ENCODE peak calls at places on chromosomes 5 and 9, in seven cellular contexts. One of them, this sample, is unnamed.

GRCh38 chr9:126165755-126166154 is 160.9 kb upstream of the MVB12B start:
- DNase-seq in AG04450: no peak
- DNase-seq in A172: no peak
- DNase-seq in GM12865: no peak
- DNase-seq in ELR: no peak
- DNase-seq in activated CD8-positive, alpha-beta memory T cell treated with anti-CD3 and anti-CD28 coated beads, Interleukin-2, amount 50 U/mL, for 48 hours: peak
- DNase-seq in erythroblast: no peak
- DNase-seq in this sample: no peak

GRCh38 chr9:133371261-133371711 is 4.6 kb downstream of the SURF4 start:
- DNase-seq in GM12865: no peak
- DNase-seq in activated CD8-positive, alpha-beta memory T cell treated with anti-CD3 and anti-CD28 coated beads, Interleukin-2, amount 50 U/mL, for 48 hours: peak
- DNase-seq in ELR: no peak
- DNase-seq in erythroblast: peak
- DNase-seq in A172: no peak
- DNase-seq in AG04450: no peak
- DNase-seq in this sample: no peak

GRCh38 chr9:87694236-87694755 is 31.6 kb upstream of the CTSL start:
- DNase-seq in AG04450: no peak
- DNase-seq in erythroblast: no peak
- DNase-seq in activated CD8-positive, alpha-beta memory T cell treated with anti-CD3 and anti-CD28 coated beads, Interleukin-2, amount 50 U/mL, for 48 hours: peak
- DNase-seq in ELR: no peak
- DNase-seq in A172: no peak
- DNase-seq in GM12865: no peak
- DNase-seq in this sample: no peak

GRCh38 chr5:139395844-139396640 is 1.1 kb upstream of the PROB1 start:
- DNase-seq in erythroblast: no peak
- DNase-seq in AG04450: no peak
- DNase-seq in ELR: peak
- DNase-seq in GM12865: peak
- DNase-seq in activated CD8-positive, alpha-beta memory T cell treated with anti-CD3 and anti-CD28 coated beads, Interleukin-2, amount 50 U/mL, for 48 hours: no peak
- DNase-seq in A172: peak
- DNase-seq in this sample: no peak

GRCh38 chr5:147690595-147690994 is 91.9 kb downstream of the JAKMIP2 start:
- DNase-seq in activated CD8-positive, alpha-beta memory T cell treated with anti-CD3 and anti-CD28 coated beads, Interleukin-2, amount 50 U/mL, for 48 hours: no peak
- DNase-seq in GM12865: no peak
- DNase-seq in erythroblast: peak
- DNase-seq in AG04450: no peak
- DNase-seq in ELR: peak
- DNase-seq in A172: no peak
- DNase-seq in this sample: peak

GRCh38 chr5:14767942-14768837 is 103.4 kb downstream of the ANKH start:
- DNase-seq in erythroblast: no peak
- DNase-seq in activated CD8-positive, alpha-beta memory T cell treated with anti-CD3 and anti-CD28 coated beads, Interleukin-2, amount 50 U/mL, for 48 hours: no peak
- DNase-seq in AG04450: no peak
- DNase-seq in ELR: no peak
- DNase-seq in GM12865: no peak
- DNase-seq in A172: no peak
- DNase-seq in this sample: no peak

GRCh38 chr5:150297236-150297890 is 5.3 kb downstream of the ARSI start:
- DNase-seq in GM12865: no peak
- DNase-seq in activated CD8-positive, alpha-beta memory T cell treated with anti-CD3 and anti-CD28 coated beads, Interleukin-2, amount 50 U/mL, for 48 hours: no peak
- DNase-seq in erythroblast: no peak
- DNase-seq in AG04450: no peak
- DNase-seq in A172: no peak
- DNase-seq in ELR: no peak
- DNase-seq in this sample: no peak

GRCh38 chr9:110908894-110909293 is 129.4 kb downstream of the LPAR1 start:
- DNase-seq in activated CD8-positive, alpha-beta memory T cell treated with anti-CD3 and anti-CD28 coated beads, Interleukin-2, amount 50 U/mL, for 48 hours: no peak
- DNase-seq in GM12865: no peak
- DNase-seq in A172: no peak
- DNase-seq in ELR: peak
- DNase-seq in erythroblast: no peak
- DNase-seq in AG04450: no peak
- DNase-seq in this sample: no peak

GRCh38 chr5:41115281-41115680 is 44.1 kb upstream of the MROH2B start:
- DNase-seq in erythroblast: no peak
- DNase-seq in AG04450: peak
- DNase-seq in GM12865: no peak
- DNase-seq in activated CD8-positive, alpha-beta memory T cell treated with anti-CD3 and anti-CD28 coated beads, Interleukin-2, amount 50 U/mL, for 48 hours: no peak
- DNase-seq in ELR: peak
- DNase-seq in A172: peak
- DNase-seq in this sample: no peak

GRCh38 chr5:135557034-135557838 is 21.5 kb upstream of the NEUROG1 start:
- DNase-seq in activated CD8-positive, alpha-beta memory T cell treated with anti-CD3 and anti-CD28 coated beads, Interleukin-2, amount 50 U/mL, for 48 hours: no peak
- DNase-seq in A172: no peak
- DNase-seq in AG04450: no peak
- DNase-seq in GM12865: no peak
- DNase-seq in ELR: no peak
- DNase-seq in erythroblast: no peak
- DNase-seq in this sample: no peak

GRCh38 chr9:81225586-81225985 is 463.8 kb downstream of the TLE1 start:
- DNase-seq in activated CD8-positive, alpha-beta memory T cell treated with anti-CD3 and anti-CD28 coated beads, Interleukin-2, amount 50 U/mL, for 48 hours: no peak
- DNase-seq in GM12865: no peak
- DNase-seq in ELR: no peak
- DNase-seq in erythroblast: no peak
- DNase-seq in AG04450: no peak
- DNase-seq in A172: no peak
- DNase-seq in this sample: no peak

GRCh38 chr9:128715436-128715750 is 8.5 kb downstream of the ZDHHC12 start:
- DNase-seq in GM12865: no peak
- DNase-seq in erythroblast: no peak
- DNase-seq in AG04450: no peak
- DNase-seq in ELR: no peak
- DNase-seq in A172: no peak
- DNase-seq in activated CD8-positive, alpha-beta memory T cell treated with anti-CD3 and anti-CD28 coated beads, Interleukin-2, amount 50 U/mL, for 48 hours: no peak
- DNase-seq in this sample: no peak

GRCh38 chr5:82991678-82992323 is 85.4 kb downstream of the TMEM167A start:
- DNase-seq in erythroblast: no peak
- DNase-seq in AG04450: no peak
- DNase-seq in activated CD8-positive, alpha-beta memory T cell treated with anti-CD3 and anti-CD28 coated beads, Interleukin-2, amount 50 U/mL, for 48 hours: no peak
- DNase-seq in GM12865: no peak
- DNase-seq in A172: peak
- DNase-seq in ELR: peak
- DNase-seq in this sample: no peak

GRCh38 chr9:17057729-17058128 is 77.1 kb upstream of the CNTLN start:
- DNase-seq in erythroblast: no peak
- DNase-seq in ELR: no peak
- DNase-seq in AG04450: no peak
- DNase-seq in GM12865: no peak
- DNase-seq in A172: no peak
- DNase-seq in activated CD8-positive, alpha-beta memory T cell treated with anti-CD3 and anti-CD28 coated beads, Interleukin-2, amount 50 U/mL, for 48 hours: no peak
- DNase-seq in this sample: no peak

GRCh38 chr9:129126789-129127618 is 15.8 kb downstream of the PTPA start:
- DNase-seq in ELR: no peak
- DNase-seq in erythroblast: no peak
- DNase-seq in A172: no peak
- DNase-seq in AG04450: no peak
- DNase-seq in activated CD8-positive, alpha-beta memory T cell treated with anti-CD3 and anti-CD28 coated beads, Interleukin-2, amount 50 U/mL, for 48 hours: no peak
- DNase-seq in GM12865: no peak
- DNase-seq in this sample: no peak

GRCh38 chr5:131749723-131750470 is 46.9 kb downstream of the FNIP1 start:
- DNase-seq in AG04450: no peak
- DNase-seq in activated CD8-positive, alpha-beta memory T cell treated with anti-CD3 and anti-CD28 coated beads, Interleukin-2, amount 50 U/mL, for 48 hours: no peak
- DNase-seq in erythroblast: peak
- DNase-seq in A172: no peak
- DNase-seq in GM12865: no peak
- DNase-seq in ELR: peak
- DNase-seq in this sample: no peak

GRCh38 chr5:135181653-135182052 is 147.6 kb upstream of the PITX1 start:
- DNase-seq in GM12865: no peak
- DNase-seq in activated CD8-positive, alpha-beta memory T cell treated with anti-CD3 and anti-CD28 coated beads, Interleukin-2, amount 50 U/mL, for 48 hours: no peak
- DNase-seq in ELR: no peak
- DNase-seq in A172: no peak
- DNase-seq in AG04450: no peak
- DNase-seq in erythroblast: no peak
- DNase-seq in this sample: no peak

GRCh38 chr5:134138416-134139376 is 24.2 kb downstream of the TCF7 start:
- DNase-seq in GM12865: peak
- DNase-seq in erythroblast: no peak
- DNase-seq in AG04450: no peak
- DNase-seq in activated CD8-positive, alpha-beta memory T cell treated with anti-CD3 and anti-CD28 coated beads, Interleukin-2, amount 50 U/mL, for 48 hours: peak
- DNase-seq in A172: peak
- DNase-seq in ELR: peak
- DNase-seq in this sample: no peak

GRCh38 chr5:27093296-27093695 is 54.9 kb upstream of the CDH9 start:
- DNase-seq in erythroblast: no peak
- DNase-seq in ELR: no peak
- DNase-seq in AG04450: no peak
- DNase-seq in A172: no peak
- DNase-seq in activated CD8-positive, alpha-beta memory T cell treated with anti-CD3 and anti-CD28 coated beads, Interleukin-2, amount 50 U/mL, for 48 hours: no peak
- DNase-seq in GM12865: no peak
- DNase-seq in this sample: no peak

GRCh38 chr9:126514037-126514821 is 99.5 kb upstream of the LMX1B start:
- DNase-seq in AG04450: no peak
- DNase-seq in erythroblast: peak
- DNase-seq in GM12865: no peak
- DNase-seq in A172: no peak
- DNase-seq in ELR: peak
- DNase-seq in activated CD8-positive, alpha-beta memory T cell treated with anti-CD3 and anti-CD28 coated beads, Interleukin-2, amount 50 U/mL, for 48 hours: peak
- DNase-seq in this sample: peak

GRCh38 chr5:180785151-180785781 is 17.3 kb downstream of the MGAT1 start:
- DNase-seq in activated CD8-positive, alpha-beta memory T cell treated with anti-CD3 and anti-CD28 coated beads, Interleukin-2, amount 50 U/mL, for 48 hours: peak
- DNase-seq in AG04450: peak
- DNase-seq in ELR: peak
- DNase-seq in erythroblast: no peak
- DNase-seq in GM12865: no peak
- DNase-seq in A172: peak
- DNase-seq in this sample: no peak

GRCh38 chr5:172150514-172151425 is 37.3 kb downstream of the STK10 start:
- DNase-seq in ELR: no peak
- DNase-seq in activated CD8-positive, alpha-beta memory T cell treated with anti-CD3 and anti-CD28 coated beads, Interleukin-2, amount 50 U/mL, for 48 hours: no peak
- DNase-seq in AG04450: no peak
- DNase-seq in GM12865: peak
- DNase-seq in erythroblast: peak
- DNase-seq in A172: no peak
- DNase-seq in this sample: no peak

GRCh38 chr5:1511651-1512540 is 11.9 kb downstream of the LPCAT1 start:
- DNase-seq in activated CD8-positive, alpha-beta memory T cell treated with anti-CD3 and anti-CD28 coated beads, Interleukin-2, amount 50 U/mL, for 48 hours: no peak
- DNase-seq in ELR: peak
- DNase-seq in erythroblast: no peak
- DNase-seq in A172: peak
- DNase-seq in AG04450: no peak
- DNase-seq in GM12865: peak
- DNase-seq in this sample: no peak

GRCh38 chr5:2727620-2728019 is 23.9 kb downstream of the IRX2 start:
- DNase-seq in erythroblast: no peak
- DNase-seq in GM12865: no peak
- DNase-seq in activated CD8-positive, alpha-beta memory T cell treated with anti-CD3 and anti-CD28 coated beads, Interleukin-2, amount 50 U/mL, for 48 hours: no peak
- DNase-seq in ELR: no peak
- DNase-seq in A172: no peak
- DNase-seq in AG04450: no peak
- DNase-seq in this sample: no peak

GRCh38 chr5:63125862-63126261 is 547.2 kb downstream of the LRRC70 start:
- DNase-seq in A172: peak
- DNase-seq in erythroblast: peak
- DNase-seq in activated CD8-positive, alpha-beta memory T cell treated with anti-CD3 and anti-CD28 coated beads, Interleukin-2, amount 50 U/mL, for 48 hours: no peak
- DNase-seq in AG04450: no peak
- DNase-seq in GM12865: peak
- DNase-seq in ELR: peak
- DNase-seq in this sample: peak

GRCh38 chr5:11619339-11620028 is 284.8 kb downstream of the CTNND2 start:
- DNase-seq in erythroblast: no peak
- DNase-seq in A172: peak
- DNase-seq in activated CD8-positive, alpha-beta memory T cell treated with anti-CD3 and anti-CD28 coated beads, Interleukin-2, amount 50 U/mL, for 48 hours: no peak
- DNase-seq in ELR: peak
- DNase-seq in GM12865: no peak
- DNase-seq in AG04450: no peak
- DNase-seq in this sample: no peak

GRCh38 chr5:56612353-56612752 is 203.0 kb upstream of the MAP3K1 start:
- DNase-seq in GM12865: no peak
- DNase-seq in AG04450: no peak
- DNase-seq in ELR: no peak
- DNase-seq in erythroblast: no peak
- DNase-seq in activated CD8-positive, alpha-beta memory T cell treated with anti-CD3 and anti-CD28 coated beads, Interleukin-2, amount 50 U/mL, for 48 hours: no peak
- DNase-seq in A172: no peak
- DNase-seq in this sample: no peak

GRCh38 chr5:120093178-120093577 is 370.9 kb upstream of the PRR16 start:
- DNase-seq in ELR: peak
- DNase-seq in GM12865: peak
- DNase-seq in erythroblast: peak
- DNase-seq in A172: no peak
- DNase-seq in activated CD8-positive, alpha-beta memory T cell treated with anti-CD3 and anti-CD28 coated beads, Interleukin-2, amount 50 U/mL, for 48 hours: no peak
- DNase-seq in AG04450: no peak
- DNase-seq in this sample: no peak

GRCh38 chr5:73625314-73625904 is 587 bp upstream of the ARHGEF28 start:
- DNase-seq in AG04450: no peak
- DNase-seq in activated CD8-positive, alpha-beta memory T cell treated with anti-CD3 and anti-CD28 coated beads, Interleukin-2, amount 50 U/mL, for 48 hours: no peak
- DNase-seq in erythroblast: no peak
- DNase-seq in GM12865: peak
- DNase-seq in A172: no peak
- DNase-seq in ELR: no peak
- DNase-seq in this sample: no peak

GRCh38 chr5:128002420-128002819 is 81.1 kb upstream of the SLC12A2 start:
- DNase-seq in erythroblast: no peak
- DNase-seq in ELR: no peak
- DNase-seq in A172: no peak
- DNase-seq in activated CD8-positive, alpha-beta memory T cell treated with anti-CD3 and anti-CD28 coated beads, Interleukin-2, amount 50 U/mL, for 48 hours: no peak
- DNase-seq in GM12865: no peak
- DNase-seq in AG04450: no peak
- DNase-seq in this sample: no peak

GRCh38 chr9:130651221-130651620 is 13.2 kb upstream of the PRDM12 start:
- DNase-seq in GM12865: no peak
- DNase-seq in activated CD8-positive, alpha-beta memory T cell treated with anti-CD3 and anti-CD28 coated beads, Interleukin-2, amount 50 U/mL, for 48 hours: no peak
- DNase-seq in AG04450: no peak
- DNase-seq in ELR: no peak
- DNase-seq in A172: no peak
- DNase-seq in erythroblast: no peak
- DNase-seq in this sample: no peak

GRCh38 chr5:90473321-90474234 is 993 bp downstream of the MBLAC2 start:
- DNase-seq in erythroblast: peak
- DNase-seq in activated CD8-positive, alpha-beta memory T cell treated with anti-CD3 and anti-CD28 coated beads, Interleukin-2, amount 50 U/mL, for 48 hours: no peak
- DNase-seq in ELR: peak
- DNase-seq in A172: peak
- DNase-seq in GM12865: peak
- DNase-seq in AG04450: no peak
- DNase-seq in this sample: peak